ENCODE peak calls at places on chromosomes 1 and 21, in six cellular contexts. X is body of pancreas, N is tibial nerve, H is lower leg skin, O is transverse colon, S is breast epithelium. E is an unnamed sample.

GRCh38 chr21:27622636-27623035 is 655.7 kb upstream of the ADAMTS5 start:
- DNase-seq in O (no peak), N (no peak), X (no peak), S (no peak), H (no peak), E (no peak)

GRCh38 chr1:247175458-247175857 is 3.6 kb upstream of the ZNF124 start:
- DNase-seq in N (no peak), O (no peak), S (no peak), H (no peak), X (no peak), E (no peak)

GRCh38 chr1:223364685-223365382 is 858 bp upstream of the SUSD4 start:
- DNase-seq in S (no peak), O (no peak), X (peak), H (no peak), N (no peak), E (no peak)

GRCh38 chr1:245942861-245943260 is 564.2 kb downstream of the SMYD3 start:
- DNase-seq in N (no peak), O (no peak), X (no peak), H (no peak), S (no peak), E (no peak)

GRCh38 chr1:183124259-183124658 is 61.8 kb upstream of the LAMC2 start:
- DNase-seq in S (no peak), N (no peak), O (peak), H (no peak), X (no peak), E (no peak)

GRCh38 chr1:162561616-162562451 is at the start of gene UAP1:
- DNase-seq in N (no peak), H (peak), X (peak), O (no peak), S (no peak), E (no peak)

GRCh38 chr1:204684551-204685235 is 845 bp downstream of the LRRN2 start:
- DNase-seq in X (peak), H (no peak), N (no peak), O (peak), S (no peak), E (no peak)

GRCh38 chr1:214638474-214638807 is 35.4 kb downstream of the CENPF start:
- DNase-seq in H (no peak), N (no peak), S (no peak), X (no peak), O (no peak), E (no peak)

GRCh38 chr1:169109561-169110134 is 3.2 kb downstream of the ATP1B1 start:
- DNase-seq in O (peak), H (no peak), S (peak), N (no peak), X (peak), E (peak)

GRCh38 chr21:23936224-23936623 is 1671.1 kb downstream of the MRPL39 start:
- DNase-seq in N (no peak), S (no peak), X (no peak), H (no peak), O (no peak), E (no peak)

GRCh38 chr1:215845224-215845902 is 278.3 kb downstream of the KCTD3 start:
- DNase-seq in S (no peak), X (no peak), N (no peak), O (no peak), H (no peak), E (no peak)

GRCh38 chr1:199687321-199687720 is 340.2 kb upstream of the NR5A2 start:
- DNase-seq in S (no peak), N (no peak), X (no peak), O (no peak), H (no peak), E (no peak)

GRCh38 chr1:18120638-18121037 is 13.0 kb downstream of the IGSF21 start:
- DNase-seq in X (no peak), N (no peak), S (no peak), H (no peak), O (no peak), E (no peak)

GRCh38 chr1:11211461-11211860 is 22.3 kb downstream of the ANGPTL7 start:
- DNase-seq in H (no peak), X (no peak), O (no peak), S (no peak), N (no peak), E (no peak)

GRCh38 chr1:228410671-228411070 is 4.0 kb upstream of the TRIM11 start:
- DNase-seq in O (no peak), X (no peak), N (no peak), H (no peak), S (no peak), E (no peak)

GRCh38 chr1:20507248-20507563 is 745 bp downstream of the MUL1 start:
- DNase-seq in O (no peak), X (no peak), S (no peak), H (no peak), N (no peak), E (no peak)

GRCh38 chr1:213438339-213438738 is 387.3 kb downstream of the RPS6KC1 start:
- DNase-seq in N (no peak), O (no peak), S (no peak), H (no peak), X (no peak), E (no peak)

GRCh38 chr1:42960693-42961559 is 2.3 kb upstream of the SLC2A1 start:
- DNase-seq in S (no peak), H (no peak), O (no peak), X (no peak), N (no peak), E (no peak)

GRCh38 chr1:163307479-163308171 is 14.1 kb upstream of the NUF2 start:
- DNase-seq in N (no peak), O (no peak), S (no peak), X (no peak), H (no peak), E (no peak)

GRCh38 chr1:109985251-109986053 is 887 bp downstream of the AHCYL1 start:
- DNase-seq in X (no peak), H (no peak), S (no peak), N (no peak), O (peak), E (peak)

GRCh38 chr1:6412896-6413295 is 6.8 kb downstream of the HES2 start:
- DNase-seq in H (no peak), O (peak), X (no peak), N (no peak), S (no peak), E (no peak)

GRCh38 chr21:33432496-33432895 is 29.3 kb downstream of the IFNGR2 start:
- DNase-seq in X (no peak), H (no peak), S (no peak), O (no peak), N (no peak), E (no peak)

GRCh38 chr1:42943166-42943565 is 15.5 kb downstream of the SLC2A1 start:
- DNase-seq in S (peak), X (peak), O (peak), H (no peak), N (no peak), E (no peak)

GRCh38 chr1:23741609-23742008 is 1.7 kb upstream of the ELOA start:
- DNase-seq in O (no peak), X (no peak), S (no peak), N (no peak), H (peak), E (no peak)

GRCh38 chr1:61184035-61184713 is 101.8 kb downstream of the NFIA start:
- DNase-seq in S (peak), X (peak), N (peak), H (peak), O (peak), E (peak)

GRCh38 chr1:9615316-9616063 is 26.8 kb downstream of the TMEM201 start:
- DNase-seq in S (no peak), X (peak), O (peak), N (no peak), H (no peak), E (no peak)

GRCh38 chr1:2399890-2400575 is 8.4 kb downstream of the RER1 start:
- DNase-seq in N (no peak), H (no peak), S (no peak), X (no peak), O (no peak), E (no peak)

GRCh38 chr1:214551436-214552173 is at the start of gene PTPN14:
- DNase-seq in H (peak), S (peak), X (peak), N (peak), O (peak), E (peak)

GRCh38 chr1:203127672-203128611 is at the start of gene ADORA1:
- DNase-seq in H (peak), S (peak), X (peak), N (peak), O (peak), E (peak)

GRCh38 chr1:237032029-237032428 is 10.0 kb upstream of the RYR2 start:
- DNase-seq in N (no peak), X (no peak), H (no peak), O (no peak), S (no peak), E (no peak)

GRCh38 chr1:63777965-63778880 is 4.4 kb downstream of the ROR1 start:
- DNase-seq in S (no peak), N (no peak), O (no peak), X (no peak), H (no peak), E (no peak)

GRCh38 chr1:220705782-220706181 is 15.6 kb downstream of the C1orf115 start:
- DNase-seq in H (no peak), X (no peak), S (no peak), O (no peak), N (no peak), E (no peak)

GRCh38 chr1:3368711-3369436 is 85.6 kb upstream of the ARHGEF16 start:
- DNase-seq in O (no peak), X (no peak), H (no peak), S (no peak), N (no peak), E (no peak)

GRCh38 chr1:53543130-53543770 is 84.1 kb downstream of the DMRTB1 start:
- DNase-seq in H (peak), O (no peak), S (no peak), N (no peak), X (no peak), E (no peak)

GRCh38 chr21:45574691-45575090 is 32.5 kb upstream of the SLC19A1 start:
- DNase-seq in N (peak), O (no peak), S (no peak), H (peak), X (no peak), E (peak)
- TF ChIP-seq CTCF in N (no peak), O (no peak), S (no peak), H (no peak), X (no peak), E (no peak)

DNA sequence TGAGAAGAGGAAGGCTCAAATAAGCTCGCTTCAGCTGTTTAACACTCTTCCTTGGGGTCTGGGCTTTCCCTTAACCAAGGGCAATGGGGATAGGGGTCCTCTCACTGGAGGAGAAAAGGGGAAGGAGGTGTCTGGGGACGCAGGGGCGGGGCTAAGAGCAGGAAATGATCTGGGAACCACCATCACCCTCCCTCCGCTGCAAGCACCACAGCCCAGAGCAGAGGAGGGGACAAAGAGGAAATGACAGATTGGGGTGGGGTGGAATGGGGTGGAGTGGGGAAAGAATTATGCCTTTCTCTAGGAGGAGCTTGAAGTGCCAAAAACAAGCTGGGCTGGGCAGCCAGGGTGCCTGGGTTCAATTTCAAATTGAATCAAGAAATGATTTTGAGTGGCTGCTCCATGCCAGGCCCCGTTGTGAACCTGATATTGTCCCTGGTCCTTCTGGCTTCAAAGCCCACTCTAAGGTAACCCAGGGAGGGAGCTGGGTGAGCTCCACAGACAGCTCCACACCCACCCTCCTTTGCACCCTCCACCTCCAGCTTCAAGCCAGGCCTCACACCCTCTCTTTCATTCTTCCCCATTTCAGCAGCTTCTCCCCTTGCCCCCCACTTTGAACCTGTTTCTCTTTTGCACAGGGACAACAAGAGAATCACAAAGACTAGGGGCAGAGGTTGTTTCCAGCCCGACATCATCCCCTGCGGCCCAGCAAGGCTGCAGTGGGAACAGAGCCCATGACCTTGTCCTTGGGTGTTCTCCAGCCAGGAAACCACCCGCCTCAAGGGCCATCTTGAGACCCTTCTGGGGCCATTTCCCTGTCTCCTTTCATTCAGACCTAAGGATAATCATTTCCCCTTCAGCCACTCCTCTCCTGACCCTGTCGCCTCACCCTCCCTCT is 1.1 kb downstream of the ARHGAP30 start:
- DNase-seq in O (peak), X (no peak), H (peak), N (no peak), S (no peak), E (peak)
- H3K4me3 ChIP-seq in O (peak), X (no peak), H (peak), N (peak), S (peak), E (peak)

GRCh38 chr1:67053785-67054759 is at the start of gene SLC35D1:
- DNase-seq in X (peak), O (peak), N (peak), H (peak), S (peak), E (peak)
- TF ChIP-seq POLR2A in X (peak), O (peak), N (peak), H (no peak), S (peak), E (peak)

DNA sequence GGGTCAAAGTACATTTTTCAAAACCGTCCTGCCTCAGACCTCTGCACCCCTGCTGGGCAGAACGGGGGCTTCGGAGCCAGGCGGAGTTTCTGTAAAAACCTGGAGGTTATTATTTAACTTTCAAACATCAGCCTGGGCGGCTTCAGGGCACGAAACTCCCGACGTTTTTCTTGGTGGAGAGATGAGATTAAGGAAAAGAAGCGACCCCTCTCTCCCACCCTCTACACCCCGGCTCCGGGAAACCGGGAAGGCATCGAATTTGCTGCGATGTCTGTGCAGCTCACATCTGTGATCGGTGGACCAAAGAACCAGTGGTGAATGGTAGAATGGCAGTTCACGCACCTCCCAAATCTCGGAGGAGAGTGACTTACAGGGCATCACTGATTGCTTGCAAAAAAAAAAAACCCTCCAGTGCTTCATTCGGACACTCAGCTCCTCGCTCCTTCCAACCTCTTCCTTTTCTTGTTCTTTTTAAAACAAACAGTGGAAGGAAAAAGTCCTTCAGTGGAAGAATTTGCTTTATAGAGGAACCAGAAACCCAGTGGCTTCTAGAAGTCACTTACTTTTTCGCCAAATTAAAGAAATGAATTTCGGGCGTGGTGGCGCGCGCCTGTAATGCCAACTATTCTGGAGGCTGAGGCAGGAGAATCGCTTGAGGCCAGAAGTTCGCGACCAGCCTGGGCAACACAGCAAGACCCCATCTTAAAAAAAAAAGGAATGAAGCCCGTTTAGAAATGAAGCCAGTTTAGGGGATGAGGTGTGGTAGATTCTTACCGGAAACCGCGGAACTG is 875 bp downstream of the PHACTR4 start:
- DNase-seq in N (no peak), O (peak), H (no peak), X (no peak), S (no peak), E (no peak)
- TF ChIP-seq CTCF in N (no peak), O (peak), H (no peak), X (no peak), S (peak), E (no peak)

GRCh38 chr1:965526-966134 is 652 bp upstream of the PLEKHN1 start:
- DNase-seq in O (no peak), S (no peak), H (no peak), X (no peak), N (no peak), E (no peak)

GRCh38 chr1:966135-966602 is at the start of gene PLEKHN1:
- DNase-seq in S (no peak), H (no peak), X (peak), N (no peak), O (peak), E (peak)

GRCh38 chr1:966603-967295 is 467 bp downstream of the PLEKHN1 start:
- DNase-seq in N (no peak), S (peak), X (peak), O (peak), H (peak), E (peak)

GRCh38 chr1:969260-969855 is 3.1 kb downstream of the PLEKHN1 start:
- DNase-seq in S (no peak), O (no peak), H (no peak), X (no peak), N (no peak), E (no peak)

GRCh38 chr1:967466-968343 is 1.4 kb downstream of the PLEKHN1 start:
- DNase-seq in S (no peak), N (no peak), H (no peak), X (peak), O (no peak), E (peak)
- H3K4me3 ChIP-seq in S (no peak), N (no peak), H (no peak), X (no peak), O (no peak), E (no peak)

GRCh38 chr21:46228345-46229051 is at the start of gene LSS:
- DNase-seq in X (peak), N (peak), O (peak), S (peak), H (peak), E (peak)
- TF ChIP-seq POLR2A in X (peak), N (no peak), O (peak), S (no peak), H (no peak), E (peak)

GRCh38 chr1:166836733-166837132 is 2.5 kb upstream of the POGK start:
- DNase-seq in O (no peak), X (no peak), N (no peak), S (no peak), H (no peak), E (no peak)
- TF ChIP-seq CTCF in O (no peak), X (no peak), N (no peak), S (no peak), H (no peak), E (no peak)

E was measured in right lobe of liver.